ENCODE peak calls at places on chromosome 14, in six cellular contexts. H is AG04450; K is endothelial cell; A is heart right ventricle; U is CD8-positive, alpha-beta T cell; O is HFFc6. T is an unnamed sample.

GRCh38 chr14:59483360-59483759 is 848 bp downstream of the L3HYPDH start:
- DNase-seq in A (no peak), U (no peak), O (peak), H (peak), K (no peak), T (no peak)

GRCh38 chr14:95993768-95994592 is 45.2 kb upstream of the C14orf132 start:
- DNase-seq in O (peak), K (peak), A (no peak), U (no peak), H (peak), T (no peak)

GRCh38 chr14:68585690-68586089 is 207.2 kb downstream of the ZFP36L1 start:
- DNase-seq in U (no peak), H (no peak), A (no peak), K (no peak), O (no peak), T (no peak)

GRCh38 chr14:32230695-32231280 is 27.7 kb upstream of the RNU6-8 start:
- DNase-seq in K (no peak), A (no peak), H (peak), U (no peak), O (peak), T (no peak)

GRCh38 chr14:91012050-91012449 is 48.4 kb downstream of the RPS6KA5 start:
- DNase-seq in O (no peak), K (no peak), U (no peak), H (no peak), A (no peak), T (no peak)

GRCh38 chr14:96821501-96821900 is 24.3 kb downstream of the VRK1 start:
- DNase-seq in A (no peak), U (no peak), H (no peak), O (no peak), K (no peak), T (no peak)

GRCh38 chr14:63470877-63471565 is 72.2 kb downstream of the PPP2R5E start:
- DNase-seq in A (no peak), U (no peak), K (no peak), O (peak), H (peak), T (peak)

GRCh38 chr14:81132492-81132891 is 88.3 kb downstream of the GTF2A1 start:
- DNase-seq in O (no peak), K (no peak), H (no peak), A (no peak), U (no peak), T (no peak)

GRCh38 chr14:53828820-53829219 is 127.8 kb downstream of the BMP4 start:
- DNase-seq in H (no peak), A (no peak), O (no peak), K (no peak), U (no peak), T (no peak)

GRCh38 chr14:97328743-97329142 is 531.6 kb downstream of the VRK1 start:
- DNase-seq in H (no peak), K (no peak), O (no peak), U (no peak), A (no peak), T (no peak)

GRCh38 chr14:32013083-32013482 is 64.0 kb upstream of the ARHGAP5 start:
- DNase-seq in K (no peak), H (no peak), O (no peak), U (no peak), A (no peak), T (no peak)

GRCh38 chr14:96263347-96264199 is 7.6 kb downstream of the BDKRB1 start:
- DNase-seq in A (no peak), K (no peak), U (no peak), O (no peak), H (no peak), T (no peak)

GRCh38 chr14:63492391-63492790 is 50.8 kb downstream of the PPP2R5E start:
- DNase-seq in O (peak), K (no peak), A (no peak), H (no peak), U (no peak), T (peak)

GRCh38 chr14:36845346-36846042 is 183.8 kb downstream of the PAX9 start:
- DNase-seq in A (no peak), O (no peak), H (no peak), K (no peak), U (no peak), T (no peak)

GRCh38 chr14:72594099-72594901 is 299.6 kb downstream of the DPF3 start:
- DNase-seq in U (peak), O (no peak), A (no peak), H (no peak), K (no peak), T (no peak)

GRCh38 chr14:96797188-96797942 is at the start of gene VRK1:
- DNase-seq in O (peak), H (peak), K (peak), A (peak), U (peak), T (peak)

GRCh38 chr14:59280961-59281360 is 92.5 kb downstream of the DAAM1 start:
- DNase-seq in A (no peak), O (no peak), U (no peak), H (no peak), K (no peak), T (no peak)

GRCh38 chr14:79201545-79202247 is 1009.6 kb downstream of the DIO2 start:
- DNase-seq in O (no peak), K (no peak), A (no peak), U (no peak), H (no peak), T (peak)

GRCh38 chr14:38973083-38973700 is 129.8 kb downstream of the SEC23A start:
- DNase-seq in A (no peak), O (no peak), U (no peak), K (no peak), H (no peak), T (no peak)

GRCh38 chr14:89954045-89955021 is at the start of gene EFCAB11:
- DNase-seq in O (peak), K (peak), U (peak), A (peak), H (peak), T (peak)
- TF ChIP-seq CTCF in O (peak), K (peak), U (no peak), A (no peak), H (peak), T (peak)

DNA sequence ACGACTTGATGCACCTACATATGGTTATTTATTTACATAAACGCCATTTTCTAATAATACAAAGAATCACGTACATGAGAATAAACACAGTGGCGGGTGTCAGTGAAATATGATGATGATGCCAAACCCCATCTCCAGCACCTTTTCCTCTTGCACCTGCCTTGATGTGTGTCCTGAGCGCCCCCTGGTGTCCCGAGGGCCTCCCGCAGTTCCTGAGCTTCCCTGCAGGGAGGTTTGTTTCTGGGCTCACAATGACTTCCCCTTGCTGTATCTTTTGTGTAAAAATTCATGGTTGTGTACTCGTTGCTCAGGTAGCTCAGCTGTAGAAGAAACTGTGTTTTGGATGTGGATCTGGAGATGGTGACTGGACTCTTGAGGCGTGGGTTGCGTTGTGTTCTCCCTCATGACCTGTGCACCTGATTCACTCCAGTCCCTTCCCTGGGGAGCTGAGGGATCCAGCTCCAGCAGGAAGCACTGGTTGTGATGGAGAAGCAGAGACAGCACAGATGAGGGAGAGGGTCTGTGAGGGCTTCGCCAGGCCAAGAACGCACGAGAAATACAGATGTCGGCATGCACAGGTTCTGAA is 1037.8 kb downstream of the TMEM121 start:
- DNase-seq in H (no peak), K (no peak), O (no peak), U (peak), A (no peak), T (no peak)
- TF ChIP-seq CTCF in H (no peak), K (no peak), O (peak), U (peak), A (peak), T (peak)

DNA sequence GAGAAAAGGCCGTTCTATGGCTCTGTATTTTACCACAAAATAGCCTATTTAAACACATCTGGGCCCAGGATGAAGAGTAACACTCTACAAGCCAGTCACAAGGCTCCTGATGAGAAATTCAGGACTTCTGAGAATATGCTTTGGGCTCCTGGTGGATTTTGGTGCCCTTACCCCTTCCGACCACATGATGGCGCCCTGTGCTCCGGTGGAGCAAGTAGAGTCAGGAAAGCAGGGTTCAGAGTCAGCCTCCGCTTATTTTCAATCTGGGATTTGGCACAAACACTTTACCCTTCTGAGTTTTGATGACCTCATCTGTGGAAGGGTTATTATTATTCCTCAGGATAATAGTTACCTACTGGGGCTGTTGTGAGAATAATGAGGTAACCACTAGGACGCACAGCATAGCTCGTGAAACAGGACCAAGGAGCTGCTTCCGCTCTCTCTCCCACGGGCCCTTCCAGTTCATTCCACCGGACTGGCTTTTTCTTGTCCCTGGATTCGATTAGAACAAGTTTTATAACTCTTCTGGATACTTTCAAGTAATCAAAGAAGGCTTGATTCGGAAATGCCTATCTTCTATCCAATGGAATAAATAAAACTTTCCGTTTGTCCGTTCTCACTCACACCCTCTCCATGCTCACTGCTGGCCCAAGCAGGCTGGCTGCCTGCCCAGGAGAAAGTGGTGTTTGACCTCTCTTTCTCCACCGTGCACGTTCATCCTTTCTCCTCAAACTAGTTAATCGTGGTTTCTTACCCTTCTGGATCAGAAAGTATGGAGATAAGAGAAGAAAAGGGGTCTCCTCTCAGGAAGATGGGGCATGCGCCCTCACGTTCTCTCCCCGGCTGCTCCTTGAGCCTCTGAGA is 104.6 kb downstream of the GALC start:
- DNase-seq in K (peak), O (no peak), H (no peak), A (peak), U (no peak), T (no peak)
- TF ChIP-seq CTCF in K (peak), O (peak), H (peak), A (peak), U (no peak), T (peak)

GRCh38 chr14:51095854-51096823 is 1.2 kb upstream of the TRIM9 start:
- DNase-seq in H (no peak), U (no peak), K (peak), A (peak), O (peak), T (peak)

GRCh38 chr14:51094282-51094821 is 553 bp downstream of the TRIM9 start:
- DNase-seq in U (no peak), A (peak), H (no peak), O (no peak), K (peak), T (no peak)

GRCh38 chr14:51094901-51095853 is at the start of gene TRIM9:
- DNase-seq in K (peak), O (peak), A (peak), U (peak), H (peak), T (peak)

GRCh38 chr14:51092965-51093364 is 1.9 kb downstream of the TRIM9 start:
- DNase-seq in H (no peak), K (no peak), O (no peak), U (no peak), A (no peak), T (no peak)

GRCh38 chr14:51093371-51094281 is 1.3 kb downstream of the TRIM9 start:
- DNase-seq in H (no peak), O (no peak), A (peak), U (no peak), K (peak), T (no peak)
- TF ChIP-seq CTCF in H (no peak), O (peak), A (no peak), U (peak), K (no peak), T (peak)

GRCh38 chr14:55133416-55133815 is 4.4 kb downstream of the LGALS3 start:
- DNase-seq in A (no peak), U (no peak), O (peak), H (no peak), K (no peak), T (no peak)

GRCh38 chr14:55130194-55130550 is 1.1 kb downstream of the LGALS3 start:
- DNase-seq in A (no peak), O (peak), H (no peak), K (no peak), U (no peak), T (no peak)

GRCh38 chr14:55129086-55129427 is at the start of gene LGALS3:
- DNase-seq in O (peak), H (no peak), K (peak), U (no peak), A (peak), T (peak)

GRCh38 chr14:55129428-55130193 is 559 bp downstream of the LGALS3 start:
- DNase-seq in A (peak), O (peak), U (no peak), K (peak), H (no peak), T (peak)

DNA sequence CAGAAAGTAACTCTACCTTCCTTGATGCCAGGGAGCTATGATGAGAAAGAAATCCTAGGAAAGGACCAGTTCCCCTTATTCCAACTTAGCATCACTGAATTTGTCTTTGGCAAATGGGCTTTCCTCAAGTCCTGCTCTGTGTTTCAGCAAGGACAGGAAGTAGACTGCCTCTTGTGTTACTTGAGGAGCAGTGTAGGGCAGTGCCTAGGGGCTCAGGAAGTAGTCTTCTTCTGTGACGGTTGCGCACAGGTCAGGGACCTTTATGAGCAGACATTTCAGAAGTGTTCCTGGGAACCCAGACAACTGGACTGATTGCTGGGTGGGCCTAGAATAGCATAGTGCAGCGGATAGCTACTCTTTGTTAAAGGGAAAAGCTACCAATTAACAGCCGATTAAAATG is 2.7 kb downstream of the LGALS3 start:
- DNase-seq in A (no peak), K (no peak), H (no peak), U (no peak), O (no peak), T (no peak)
- TF ChIP-seq CTCF in A (peak), K (no peak), H (peak), U (no peak), O (no peak), T (no peak)

DNA sequence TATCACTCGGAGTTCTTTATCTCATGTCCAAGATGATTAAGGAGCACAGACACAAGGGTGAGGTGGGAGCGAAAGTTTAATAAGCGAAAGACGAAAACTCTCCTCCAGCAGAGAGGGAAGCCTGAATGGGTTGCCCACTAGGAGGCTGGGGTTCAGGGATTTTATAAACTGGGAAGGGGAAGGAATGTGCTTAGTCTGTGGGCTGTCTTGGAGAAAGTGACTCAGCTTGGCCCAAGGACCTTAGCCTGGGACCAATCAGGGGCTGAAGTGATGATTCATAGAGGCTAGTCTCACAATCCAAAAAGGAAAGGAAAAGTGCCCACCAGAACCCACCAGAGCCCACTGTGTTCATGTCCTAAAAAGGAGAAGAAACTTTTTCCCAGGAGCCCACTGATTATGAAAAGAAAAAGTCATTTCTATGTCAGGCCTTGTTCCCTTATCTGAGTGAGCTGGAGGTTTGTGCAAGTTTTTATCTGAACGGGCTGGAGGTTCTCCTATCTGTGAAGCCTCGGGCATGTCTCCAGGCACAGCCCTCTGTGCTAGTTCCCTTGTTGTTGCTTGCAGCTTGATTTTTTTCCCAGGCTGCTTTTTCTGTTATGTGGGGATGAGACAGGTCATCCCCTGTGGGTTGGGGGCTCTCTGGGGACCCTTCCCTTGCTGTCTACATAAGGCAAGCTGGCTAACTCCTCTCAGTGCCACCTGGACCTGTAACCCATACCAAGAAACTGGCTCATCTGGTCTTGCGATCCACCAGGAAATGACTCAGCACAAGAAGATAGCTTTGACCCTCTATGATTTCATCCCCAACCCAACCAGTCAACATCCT is 8.3 kb upstream of the GOLGA5 start:
- DNase-seq in U (no peak), O (peak), A (peak), K (no peak), H (peak), T (no peak)
- TF ChIP-seq CTCF in U (no peak), O (peak), A (no peak), K (no peak), H (peak), T (peak)

DNA sequence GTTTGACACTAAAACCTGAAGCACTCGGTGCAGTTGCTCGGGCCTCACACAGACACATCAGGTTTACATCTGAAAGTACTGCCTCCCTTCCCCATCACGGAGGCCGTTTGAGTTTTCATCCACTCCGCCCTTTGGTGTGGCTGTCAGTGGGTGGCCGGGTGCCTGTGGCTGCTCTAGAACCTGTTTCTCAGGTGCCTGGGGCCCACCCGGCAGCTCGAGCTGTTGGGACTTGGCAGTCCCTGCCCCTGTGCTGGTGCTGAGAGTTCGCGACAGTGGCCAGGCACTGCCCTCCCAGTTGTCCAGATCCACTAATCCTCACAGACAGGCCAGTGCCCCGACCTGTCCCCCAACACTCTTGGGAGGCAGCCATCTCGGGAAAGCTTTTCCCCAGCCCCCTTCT is 22.4 kb downstream of the XRCC3 start:
- DNase-seq in H (no peak), A (no peak), U (no peak), K (no peak), O (no peak), T (no peak)
- TF ChIP-seq CTCF in H (no peak), A (no peak), U (no peak), K (no peak), O (no peak), T (no peak)

GRCh38 chr14:24213866-24214652 is 771 bp upstream of the CHMP4A start:
- DNase-seq in O (no peak), U (no peak), K (no peak), H (no peak), A (no peak), T (no peak)
- TF ChIP-seq CTCF in O (peak), U (no peak), K (no peak), H (no peak), A (no peak), T (no peak)

GRCh38 chr14:106872619-106873446 is 1346.5 kb downstream of the TMEM121 start:
- DNase-seq in O (no peak), U (peak), K (no peak), A (peak), H (no peak), T (no peak)
- TF ChIP-seq CTCF in O (peak), U (peak), K (no peak), A (peak), H (peak), T (peak)

DNA sequence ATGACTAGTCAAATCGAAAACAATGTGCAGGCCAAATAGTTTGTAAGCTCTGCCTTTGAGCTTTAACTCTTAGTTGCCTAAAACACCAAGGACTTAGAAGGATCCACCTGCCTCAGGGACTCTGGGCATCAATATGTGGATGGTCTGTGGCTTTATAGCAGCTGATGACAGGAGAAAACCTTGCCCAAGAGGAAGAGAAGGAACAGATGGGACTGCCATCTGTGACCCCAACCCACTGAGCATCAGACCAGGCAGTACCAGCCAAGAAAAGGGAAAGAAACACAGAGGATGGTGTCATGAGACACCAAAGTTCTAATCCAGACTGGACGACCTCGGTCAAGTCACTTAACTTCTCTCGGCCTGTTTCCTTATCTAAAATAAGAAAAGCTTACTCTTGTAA is 12.7 kb downstream of the TGFB3 start:
- DNase-seq in H (no peak), U (no peak), O (no peak), K (no peak), A (no peak), T (no peak)
- TF ChIP-seq CTCF in H (no peak), U (no peak), O (no peak), K (no peak), A (no peak), T (no peak)